ENCODE peak calls at places on chromosomes 5 and 9, in six cellular contexts. X is fibroblast of lung, A is progenitor cell of endocrine pancreas, V is H9, U is GM12878, P is omental fat pad. C is an unnamed sample.

GRCh38 chr5:122420126-122420525 is 108.1 kb downstream of the SNCAIP start:
- DNase-seq in A (no peak), P (no peak), X (no peak), V (no peak), U (no peak), C (no peak)

GRCh38 chr5:142551242-142552067 is 134.4 kb downstream of the FGF1 start:
- DNase-seq in X (no peak), V (peak; percentile 82), A (no peak), P (no peak), U (no peak), C (no peak)

GRCh38 chr5:107670927-107671741 is at the start of gene EFNA5:
- DNase-seq in V (peak; percentile 66), U (no peak), X (peak; percentile 70), P (no peak), A (peak; percentile 30), C (no peak)

GRCh38 chr9:14480561-14480960 is 166.6 kb upstream of the NFIB start:
- DNase-seq in X (no peak), P (no peak), U (no peak), A (no peak), V (no peak), C (no peak)

GRCh38 chr9:129649726-129650679 is 8.1 kb upstream of the ASB6 start:
- DNase-seq in V (no peak), P (no peak), U (no peak), A (no peak), X (no peak), C (no peak)

GRCh38 chr5:149550608-149551226 is 522 bp downstream of the CSNK1A1 start:
- DNase-seq in U (no peak), A (no peak), X (no peak), V (no peak), P (no peak), C (no peak)

GRCh38 chr5:1031306-1031959 is 22.8 kb downstream of the NKD2 start:
- DNase-seq in X (no peak), P (no peak), A (no peak), V (no peak), U (no peak), C (no peak)

GRCh38 chr9:127336708-127337352 is 60.1 kb upstream of the SLC2A8 start:
- DNase-seq in P (peak; percentile 56), X (peak; percentile 94), V (no peak), U (no peak), A (no peak), C (peak; percentile 84)

GRCh38 chr5:36505021-36505420 is 101.4 kb upstream of the SLC1A3 start:
- DNase-seq in U (no peak), P (no peak), X (peak; percentile 54), A (no peak), V (no peak), C (no peak)

GRCh38 chr5:366541-367357 is 45.2 kb downstream of the AHRR start:
- DNase-seq in V (no peak), P (no peak), X (no peak), A (no peak), U (no peak), C (no peak)

GRCh38 chr9:15231788-15232635 is 75.0 kb downstream of the TTC39B start:
- DNase-seq in X (peak; percentile 37), A (no peak), V (peak; percentile 64), P (no peak), U (no peak), C (no peak)

GRCh38 chr5:74992791-74993190 is 59.6 kb downstream of the GCNT4 start:
- DNase-seq in V (no peak), U (no peak), A (no peak), P (no peak), X (no peak), C (no peak)

GRCh38 chr9:115262477-115262876 is 144.5 kb upstream of the TNC start:
- DNase-seq in U (no peak), V (no peak), X (peak; percentile 92), P (no peak), A (no peak), C (peak; percentile 89)

GRCh38 chr5:72013741-72014703 is 93.3 kb upstream of the MAP1B start:
- DNase-seq in V (no peak), U (no peak), P (no peak), X (peak; percentile 76), A (no peak), C (no peak)

GRCh38 chr5:143674469-143674786 is 137.5 kb upstream of the HMHB1 start:
- DNase-seq in P (no peak), X (no peak), V (no peak), U (no peak), A (no peak), C (no peak)

GRCh38 chr9:96249746-96250145 is 52.2 kb downstream of the HSD17B3 start:
- DNase-seq in U (no peak), X (no peak), P (no peak), V (no peak), A (no peak), C (no peak)

GRCh38 chr9:77793909-77794308 is 145.8 kb upstream of the GNA14 start:
- DNase-seq in V (no peak), X (peak; percentile 19), P (no peak), A (no peak), U (no peak), C (no peak)

GRCh38 chr5:3348576-3349535 is 246.8 kb upstream of the IRX1 start:
- DNase-seq in P (no peak), V (peak; percentile 17), X (no peak), A (peak; percentile 4), U (no peak), C (no peak)

GRCh38 chr9:124259273-124260078 is 1.7 kb downstream of the NEK6 start:
- DNase-seq in P (peak; percentile 69), A (no peak), V (no peak), U (no peak), X (peak; percentile 93), C (peak; percentile 63)

GRCh38 chr5:400282-401215 is 42.4 kb upstream of the EXOC3 start:
- DNase-seq in V (no peak), P (no peak), A (peak; percentile 2), U (no peak), X (peak; percentile 38), C (peak; percentile 98)

GRCh38 chr5:150801117-150801927 is 22.8 kb downstream of the SMIM3 start:
- DNase-seq in V (peak; percentile 74), U (no peak), P (no peak), X (peak; percentile 53), A (no peak), C (no peak)

GRCh38 chr5:179190851-179191505 is 130.8 kb downstream of the ZNF354C start:
- DNase-seq in U (no peak), V (no peak), P (no peak), X (no peak), A (no peak), C (no peak)

GRCh38 chr9:69198526-69199250 is 24.6 kb downstream of the TJP2 start:
- DNase-seq in U (no peak), A (no peak), X (no peak), P (no peak), V (no peak), C (no peak)

GRCh38 chr9:100430286-100430940 is 3.5 kb downstream of the MSANTD3 start:
- DNase-seq in P (no peak), V (no peak), A (no peak), X (no peak), U (no peak), C (no peak)

GRCh38 chr5:9619331-9620092 is 10.6 kb downstream of the TAS2R1 start:
- DNase-seq in A (no peak), X (no peak), U (no peak), P (no peak), V (no peak), C (no peak)

GRCh38 chr5:9617191-9617590 is 13.0 kb downstream of the TAS2R1 start:
- DNase-seq in V (no peak), A (no peak), X (no peak), U (no peak), P (no peak), C (no peak)

GRCh38 chr5:9613360-9613759 is 16.8 kb downstream of the TAS2R1 start:
- DNase-seq in X (no peak), A (no peak), V (no peak), U (no peak), P (no peak), C (no peak)

GRCh38 chr5:9621379-9621903 is 8.7 kb downstream of the TAS2R1 start:
- DNase-seq in X (peak; percentile 74), P (no peak), A (no peak), U (no peak), V (no peak), C (peak; percentile 91)

GRCh38 chr5:9617739-9618504 is 12.2 kb downstream of the TAS2R1 start:
- DNase-seq in U (no peak), P (no peak), V (no peak), X (no peak), A (no peak), C (no peak)
- TF ChIP-seq CTCF in U (no peak), P (no peak), V (no peak), X (no peak), A (no peak), C (no peak)

GRCh38 chr9:21104787-21105186 is 27.0 kb upstream of the IFNB1 start:
- DNase-seq in A (no peak), X (no peak), U (no peak), V (no peak), P (no peak), C (no peak)
- TF ChIP-seq CTCF in A (no peak), X (no peak), U (no peak), V (no peak), P (no peak), C (no peak)

DNA sequence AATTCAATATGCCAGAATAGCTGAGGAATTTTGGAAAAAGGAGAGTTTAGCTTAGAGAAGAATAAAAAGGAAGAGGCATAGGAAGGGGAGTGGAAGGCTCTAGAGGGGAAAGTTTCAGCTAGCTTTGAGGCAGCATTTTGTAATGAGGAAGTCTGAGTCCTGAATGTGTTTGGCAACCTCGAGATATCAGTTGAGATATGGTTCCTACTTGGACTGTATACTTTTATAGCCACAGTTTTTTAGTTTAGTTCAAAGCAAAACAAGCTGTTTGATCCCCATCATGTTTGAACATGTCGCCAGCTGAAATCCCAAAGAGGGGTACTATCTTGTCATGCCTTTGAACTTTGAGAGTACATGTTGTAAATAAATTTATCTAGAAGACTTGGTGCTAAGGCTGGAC is 559.0 kb upstream of the FTMT start:
- DNase-seq in V (no peak), P (no peak), U (no peak), A (no peak), X (no peak), C (no peak)
- TF ChIP-seq CTCF in V (no peak), P (no peak), U (no peak), A (no peak), X (no peak), C (no peak)

GRCh38 chr9:98773721-98774120 is 22.6 kb downstream of the ANKS6 start:
- DNase-seq in A (no peak), P (no peak), V (no peak), X (no peak), U (no peak), C (no peak)
- TF ChIP-seq CTCF in A (no peak), P (no peak), V (peak; percentile 30), X (no peak), U (no peak), C (no peak)

DNA sequence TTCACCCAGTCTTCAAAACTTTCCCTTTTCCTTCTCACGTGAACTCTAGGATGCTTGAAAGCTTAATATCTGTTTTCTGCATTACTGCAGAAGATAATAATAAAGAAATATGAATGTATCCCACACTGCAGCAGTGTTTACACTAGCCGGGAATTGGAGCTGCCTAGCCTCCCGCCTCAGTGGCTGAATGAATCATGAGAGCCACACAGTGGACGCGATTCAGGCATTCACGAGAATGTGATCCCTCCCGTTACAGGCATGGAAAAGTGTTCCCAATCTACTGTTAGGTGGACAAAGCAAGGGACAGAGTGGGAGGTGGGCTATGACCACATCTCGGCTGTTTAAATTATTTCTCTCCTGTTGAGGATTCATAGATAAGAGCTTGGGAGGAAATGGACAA is 69.4 kb upstream of the CTSL start:
- DNase-seq in P (no peak), A (no peak), X (peak; percentile 47), U (no peak), V (peak; percentile 14), C (no peak)
- TF ChIP-seq CTCF in P (no peak), A (no peak), X (peak; percentile 26), U (no peak), V (no peak), C (no peak)

GRCh38 chr9:86856259-86856658 is 91.0 kb downstream of the GAS1 start:
- DNase-seq in X (no peak), P (no peak), V (peak; percentile 39), A (no peak), U (no peak), C (no peak)
- TF ChIP-seq CTCF in X (no peak), P (no peak), V (peak; percentile 30), A (no peak), U (no peak), C (no peak)